ENCODE peak calls at places on chromosome 19, in five cellular contexts. C, K, A, F and Z are unnamed samples.

GRCh38 chr19:58555920-58556632 is 1.2 kb upstream of the CHMP2A start:
- DNase-seq in K (no peak), F (no peak), C (peak), A (no peak), Z (no peak)

GRCh38 chr19:17949956-17950309 is 17.0 kb upstream of the KCNN1 start:
- DNase-seq in A (no peak), C (no peak), F (no peak), K (no peak), Z (no peak)

GRCh38 chr19:37251308-37252229 is 33.6 kb downstream of the ZNF383 start:
- DNase-seq in A (no peak), K (peak), F (peak), C (peak), Z (no peak)

GRCh38 chr19:2578911-2579677 is 103.2 kb downstream of the GADD45B start:
- DNase-seq in A (peak), C (peak), K (peak), F (peak), Z (peak)

GRCh38 chr19:9645466-9645865 is 24.4 kb upstream of the ZNF561 start:
- DNase-seq in A (no peak), K (no peak), C (no peak), F (no peak), Z (no peak)

GRCh38 chr19:15469513-15470297 is 5.4 kb upstream of the RASAL3 start:
- DNase-seq in K (no peak), C (no peak), A (no peak), F (no peak), Z (no peak)

GRCh38 chr19:16382775-16383543 is 58.3 kb downstream of the KLF2 start:
- DNase-seq in C (peak), F (peak), A (peak), K (peak), Z (peak)

GRCh38 chr19:804419-805160 is 7.3 kb downstream of the PTBP1 start:
- DNase-seq in C (no peak), A (no peak), F (no peak), K (no peak), Z (no peak)

GRCh38 chr19:6068711-6069110 is 41.6 kb downstream of the RFX2 start:
- DNase-seq in K (no peak), F (no peak), C (peak), A (no peak), Z (no peak)

GRCh38 chr19:31819837-31820236 is 470.6 kb upstream of the TSHZ3 start:
- DNase-seq in C (no peak), A (no peak), F (no peak), K (no peak), Z (no peak)

GRCh38 chr19:33100894-33101644 is 20.1 kb downstream of the GPATCH1 start:
- DNase-seq in F (no peak), C (peak), K (no peak), A (no peak), Z (no peak)

GRCh38 chr19:55373993-55374757 is 2.5 kb upstream of the TMEM190 start:
- DNase-seq in C (no peak), F (no peak), K (no peak), A (no peak), Z (no peak)

GRCh38 chr19:3482507-3483225 is 575 bp downstream of the SMIM44 start:
- DNase-seq in A (no peak), C (peak), K (no peak), F (no peak), Z (no peak)

GRCh38 chr19:18737337-18737953 is 53.7 kb downstream of the COMP start:
- DNase-seq in C (no peak), A (no peak), F (no peak), K (no peak), Z (no peak)

GRCh38 chr19:38538793-38539528 is 78.8 kb downstream of the MAP4K1 start:
- DNase-seq in A (no peak), F (no peak), K (no peak), C (no peak), Z (no peak)

GRCh38 chr19:49613374-49613773 is 22.4 kb downstream of the PRR12 start:
- DNase-seq in K (no peak), F (no peak), C (no peak), A (no peak), Z (no peak)

GRCh38 chr19:52398091-52398461 is 427 bp downstream of the ZNF528 start:
- DNase-seq in K (no peak), F (no peak), A (no peak), C (peak), Z (no peak)

GRCh38 chr19:33231511-33231910 is 5.9 kb upstream of the SLC7A10 start:
- DNase-seq in K (no peak), F (no peak), A (no peak), C (no peak), Z (no peak)

GRCh38 chr19:56105090-56105701 is 15.9 kb downstream of the ZNF787 start:
- DNase-seq in K (no peak), A (no peak), F (peak), C (peak), Z (no peak)

GRCh38 chr19:44142014-44142523 is 715 bp downstream of the ZNF234 start:
- DNase-seq in A (no peak), K (no peak), C (peak), F (no peak), Z (no peak)

GRCh38 chr19:29404951-29405727 is 120.7 kb upstream of the VSTM2B start:
- DNase-seq in F (no peak), K (no peak), C (peak), A (no peak), Z (no peak)

GRCh38 chr19:33175886-33176669 is 18.1 kb upstream of the LRP3 start:
- DNase-seq in F (no peak), K (no peak), C (no peak), A (no peak), Z (no peak)

GRCh38 chr19:40339018-40339728 is 9.0 kb downstream of the C19orf47 start:
- DNase-seq in A (no peak), K (no peak), F (no peak), C (no peak), Z (no peak)

GRCh38 chr19:58010507-58010906 is 7.9 kb upstream of the ZNF606 start:
- DNase-seq in F (no peak), A (no peak), C (no peak), K (no peak), Z (no peak)

GRCh38 chr19:38743394-38744297 is 628 bp downstream of the CAPN12 start:
- DNase-seq in C (no peak), K (no peak), A (no peak), F (no peak), Z (no peak)

GRCh38 chr19:38808741-38809140 is 4.0 kb downstream of the LGALS4 start:
- DNase-seq in K (no peak), C (no peak), F (no peak), A (no peak), Z (no peak)